ENCODE peak calls at places on chromosomes 3 and 15, in six cellular contexts. K is HEK293T, N is kidney epithelial cell, G is M059J, J is H9, S is AG08395. X is an unnamed sample.

GRCh38 chr15:31867536-31868442 is 162.5 kb upstream of the CHRNA7 start:
- DNase-seq in S (peak), N (no peak), J (peak), G (peak), K (peak), X (peak)

GRCh38 chr3:151579571-151580270 is 118.9 kb upstream of the IGSF10 start:
- DNase-seq in S (peak), N (no peak), G (peak), J (no peak), K (no peak), X (no peak)

GRCh38 chr15:65790692-65791334 is 1.3 kb downstream of the DENND4A start:
- DNase-seq in K (no peak), J (no peak), S (no peak), N (no peak), G (peak), X (no peak)

GRCh38 chr3:96803860-96804259 is 10.5 kb upstream of the EPHA6 start:
- DNase-seq in S (no peak), G (peak), N (no peak), K (no peak), J (no peak), X (no peak)

GRCh38 chr3:175163686-175164085 is 304.6 kb downstream of the NAALADL2 start:
- DNase-seq in G (no peak), J (no peak), S (no peak), N (no peak), K (no peak), X (no peak)

GRCh38 chr3:170171563-170171962 is 10.0 kb downstream of the PHC3 start:
- DNase-seq in G (no peak), K (no peak), N (no peak), J (no peak), S (no peak), X (no peak)

GRCh38 chr3:145939431-145939830 is 221.6 kb downstream of the PLOD2 start:
- DNase-seq in J (no peak), N (no peak), S (no peak), G (no peak), K (no peak), X (no peak)

GRCh38 chr3:111782447-111782782 is 76.7 kb upstream of the PHLDB2 start:
- DNase-seq in N (no peak), S (no peak), J (no peak), G (no peak), K (no peak), X (no peak)

X was measured in mammary epithelial cell.